ENCODE peak calls at places on chromosomes 11 and 22, in four cellular contexts. One of them, this sample, is unnamed.

GRCh38 chr22:35811670-35812069 is 94.0 kb downstream of the APOL5 start:
- DNase-seq in body of pancreas: no peak
- DNase-seq in foreskin fibroblast: no peak
- DNase-seq in kidney epithelial cell: no peak
- DNase-seq in this sample: no peak

GRCh38 chr11:106668147-106668546 is 350.1 kb downstream of the GUCY1A2 start:
- DNase-seq in kidney epithelial cell: no peak
- DNase-seq in foreskin fibroblast: peak; percentile 54
- DNase-seq in body of pancreas: no peak
- DNase-seq in this sample: peak; percentile 30

GRCh38 chr11:44399968-44400367 is 90.0 kb upstream of the ALX4 start:
- DNase-seq in kidney epithelial cell: no peak
- DNase-seq in foreskin fibroblast: no peak
- DNase-seq in body of pancreas: no peak
- DNase-seq in this sample: no peak

GRCh38 chr11:2102132-2102882 is 36.9 kb downstream of the IGF2 start:
- DNase-seq in foreskin fibroblast: no peak
- DNase-seq in body of pancreas: no peak
- DNase-seq in kidney epithelial cell: no peak
- DNase-seq in this sample: no peak

GRCh38 chr11:72227316-72228228 is 3.0 kb downstream of the INPPL1 start:
- DNase-seq in kidney epithelial cell: no peak
- DNase-seq in foreskin fibroblast: peak; percentile 57
- DNase-seq in body of pancreas: peak; percentile 27
- DNase-seq in this sample: no peak

GRCh38 chr11:130159657-130160459 is at the start of gene ST14:
- DNase-seq in body of pancreas: peak; percentile 88
- DNase-seq in kidney epithelial cell: no peak
- DNase-seq in foreskin fibroblast: peak; percentile 18
- DNase-seq in this sample: no peak

GRCh38 chr22:50293441-50294318 is 13.8 kb downstream of the PLXNB2 start:
- DNase-seq in kidney epithelial cell: no peak
- DNase-seq in body of pancreas: peak; percentile 82
- DNase-seq in foreskin fibroblast: peak; percentile 90
- DNase-seq in this sample: peak; percentile 69

GRCh38 chr11:64296236-64296635 is 3.9 kb upstream of the CATSPERZ start:
- DNase-seq in kidney epithelial cell: no peak
- DNase-seq in body of pancreas: no peak
- DNase-seq in foreskin fibroblast: peak; percentile 63
- DNase-seq in this sample: no peak

GRCh38 chr11:85752890-85753581 is 57.9 kb downstream of the SYTL2 start:
- DNase-seq in body of pancreas: peak; percentile 15
- DNase-seq in kidney epithelial cell: no peak
- DNase-seq in foreskin fibroblast: no peak
- DNase-seq in this sample: no peak

GRCh38 chr22:32917577-32918375 is 116.3 kb downstream of the TIMP3 start:
- DNase-seq in body of pancreas: no peak
- DNase-seq in foreskin fibroblast: no peak
- DNase-seq in kidney epithelial cell: no peak
- DNase-seq in this sample: peak; percentile 5

GRCh38 chr11:17988465-17988864 is 24.4 kb downstream of the SERGEF start:
- DNase-seq in body of pancreas: no peak
- DNase-seq in kidney epithelial cell: no peak
- DNase-seq in foreskin fibroblast: no peak
- DNase-seq in this sample: no peak

GRCh38 chr11:86947541-86947940 is 7.7 kb downstream of the FZD4 start:
- DNase-seq in foreskin fibroblast: peak; percentile 88
- DNase-seq in kidney epithelial cell: no peak
- DNase-seq in body of pancreas: no peak
- DNase-seq in this sample: no peak

GRCh38 chr11:110297726-110298297 is 1.4 kb upstream of the RDX start:
- DNase-seq in foreskin fibroblast: no peak
- DNase-seq in kidney epithelial cell: no peak
- DNase-seq in body of pancreas: no peak
- DNase-seq in this sample: peak; percentile 23

GRCh38 chr22:39466228-39467006 is 9.6 kb downstream of the MGAT3 start:
- DNase-seq in body of pancreas: no peak
- DNase-seq in kidney epithelial cell: no peak
- DNase-seq in foreskin fibroblast: no peak
- DNase-seq in this sample: peak; percentile 48

GRCh38 chr11:69234740-69235710 is 58.9 kb upstream of the MYEOV start:
- DNase-seq in foreskin fibroblast: no peak
- DNase-seq in body of pancreas: no peak
- DNase-seq in kidney epithelial cell: no peak
- DNase-seq in this sample: no peak

GRCh38 chr22:19085233-19086043 is 36.8 kb downstream of the DGCR2 start:
- DNase-seq in foreskin fibroblast: peak; percentile 61
- DNase-seq in kidney epithelial cell: no peak
- DNase-seq in body of pancreas: peak; percentile 41
- DNase-seq in this sample: peak; percentile 37

GRCh38 chr11:30025396-30026139 is 8.7 kb upstream of the KCNA4 start:
- DNase-seq in foreskin fibroblast: no peak
- DNase-seq in body of pancreas: no peak
- DNase-seq in kidney epithelial cell: no peak
- DNase-seq in this sample: no peak

GRCh38 chr11:22938691-22939090 is 78.4 kb upstream of the CCDC179 start:
- DNase-seq in body of pancreas: no peak
- DNase-seq in kidney epithelial cell: no peak
- DNase-seq in foreskin fibroblast: no peak
- DNase-seq in this sample: no peak

GRCh38 chr11:13463779-13464290 is 813 bp upstream of the BTBD10 start:
- DNase-seq in kidney epithelial cell: no peak
- DNase-seq in foreskin fibroblast: peak; percentile 44
- DNase-seq in body of pancreas: no peak
- DNase-seq in this sample: no peak

GRCh38 chr22:43152355-43153071 is 1.2 kb downstream of the TSPO start:
- DNase-seq in foreskin fibroblast: peak; percentile 88
- DNase-seq in kidney epithelial cell: no peak
- DNase-seq in body of pancreas: peak; percentile 88
- DNase-seq in this sample: peak; percentile 45

GRCh38 chr11:1771273-1771672 is 7.5 kb upstream of the CTSD start:
- DNase-seq in foreskin fibroblast: no peak
- DNase-seq in kidney epithelial cell: no peak
- DNase-seq in body of pancreas: no peak
- DNase-seq in this sample: no peak

GRCh38 chr11:78425436-78425835 is 7.8 kb upstream of the GAB2 start:
- DNase-seq in body of pancreas: no peak
- DNase-seq in foreskin fibroblast: no peak
- DNase-seq in kidney epithelial cell: no peak
- DNase-seq in this sample: peak; percentile 37

GRCh38 chr11:101478587-101479375 is 105.0 kb downstream of the TRPC6 start:
- DNase-seq in body of pancreas: no peak
- DNase-seq in foreskin fibroblast: peak; percentile 24
- DNase-seq in kidney epithelial cell: no peak
- DNase-seq in this sample: no peak

GRCh38 chr11:113752932-113753331 is 20.6 kb downstream of the ZW10 start:
- DNase-seq in body of pancreas: no peak
- DNase-seq in kidney epithelial cell: no peak
- DNase-seq in foreskin fibroblast: no peak
- DNase-seq in this sample: no peak

GRCh38 chr11:120343429-120343828 is 7.2 kb downstream of the ARHGEF12 start:
- DNase-seq in body of pancreas: no peak
- DNase-seq in kidney epithelial cell: no peak
- DNase-seq in foreskin fibroblast: no peak
- DNase-seq in this sample: no peak

GRCh38 chr11:45400594-45400993 is 114.5 kb upstream of the SYT13 start:
- DNase-seq in foreskin fibroblast: peak; percentile 82
- DNase-seq in body of pancreas: no peak
- DNase-seq in kidney epithelial cell: peak; percentile 9
- DNase-seq in this sample: peak; percentile 22

GRCh38 chr11:131815631-131816030 is 445.2 kb downstream of the NTM start:
- DNase-seq in foreskin fibroblast: no peak
- DNase-seq in kidney epithelial cell: no peak
- DNase-seq in body of pancreas: no peak
- DNase-seq in this sample: peak; percentile 18

GRCh38 chr11:71247551-71248250 is 4.7 kb downstream of the SHANK2 start:
- DNase-seq in kidney epithelial cell: no peak
- DNase-seq in foreskin fibroblast: peak; percentile 8
- DNase-seq in body of pancreas: peak; percentile 43
- DNase-seq in this sample: no peak

GRCh38 chr11:74933765-74934164 is 15.1 kb downstream of the XRRA1 start:
- DNase-seq in foreskin fibroblast: no peak
- DNase-seq in kidney epithelial cell: no peak
- DNase-seq in body of pancreas: no peak
- DNase-seq in this sample: no peak

GRCh38 chr11:15975742-15976141 is 380.6 kb downstream of the SOX6 start:
- DNase-seq in kidney epithelial cell: no peak
- DNase-seq in foreskin fibroblast: no peak
- DNase-seq in body of pancreas: no peak
- DNase-seq in this sample: no peak

GRCh38 chr11:32809313-32809712 is 14.9 kb upstream of the CCDC73 start:
- DNase-seq in kidney epithelial cell: no peak
- DNase-seq in foreskin fibroblast: peak; percentile 80
- DNase-seq in body of pancreas: peak; percentile 67
- DNase-seq in this sample: peak; percentile 79
- TF ChIP-seq CTCF in kidney epithelial cell: peak; percentile 93
- TF ChIP-seq CTCF in foreskin fibroblast: peak; percentile 74
- TF ChIP-seq CTCF in body of pancreas: peak; percentile 64
- TF ChIP-seq CTCF in this sample: peak; percentile 92

DNA sequence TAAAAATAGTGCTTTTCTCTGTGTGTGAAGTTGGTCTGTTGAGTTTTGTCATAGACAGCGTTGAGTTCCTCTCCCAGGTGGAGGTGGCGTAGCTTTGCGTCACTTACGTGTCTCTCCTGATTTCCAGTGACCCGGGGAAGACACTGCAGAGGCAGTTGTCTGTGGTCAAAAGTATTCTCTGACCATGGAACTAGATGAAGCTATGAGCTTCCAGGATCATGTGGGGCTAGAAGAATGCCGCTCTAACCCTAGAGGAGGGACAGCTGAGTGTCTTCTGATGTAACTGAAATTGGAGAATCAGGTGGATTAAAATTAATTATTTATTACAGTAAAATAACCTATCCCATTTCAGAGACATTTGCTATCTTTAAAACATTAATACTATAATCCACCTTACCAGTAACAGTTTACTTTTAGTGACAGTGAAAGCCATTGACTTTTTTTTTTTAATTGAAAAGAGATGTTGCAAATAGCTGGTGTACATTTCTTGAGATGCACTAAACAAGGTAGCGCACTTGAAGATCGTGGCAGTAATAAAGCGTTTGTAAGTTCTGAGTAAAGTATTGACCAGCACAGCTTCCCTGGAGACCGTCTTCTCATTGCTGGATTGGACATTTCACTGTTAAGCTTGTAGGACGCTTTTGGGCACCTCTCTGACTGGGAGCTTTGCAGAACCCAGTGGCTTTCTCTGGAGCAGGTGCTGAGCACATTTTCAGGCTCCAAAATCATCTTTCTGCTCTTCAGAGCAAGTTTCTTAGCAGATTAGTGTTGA is 9.7 kb downstream of the CAT start:
- DNase-seq in kidney epithelial cell: no peak
- DNase-seq in body of pancreas: no peak
- DNase-seq in foreskin fibroblast: no peak
- DNase-seq in this sample: no peak
- H3K4me3 ChIP-seq in kidney epithelial cell: no peak overlapping the region
- H3K4me3 ChIP-seq in body of pancreas: no peak overlapping the region
- H3K4me3 ChIP-seq in foreskin fibroblast: no peak overlapping the region
- H3K4me3 ChIP-seq in this sample: no peak overlapping the region

DNA sequence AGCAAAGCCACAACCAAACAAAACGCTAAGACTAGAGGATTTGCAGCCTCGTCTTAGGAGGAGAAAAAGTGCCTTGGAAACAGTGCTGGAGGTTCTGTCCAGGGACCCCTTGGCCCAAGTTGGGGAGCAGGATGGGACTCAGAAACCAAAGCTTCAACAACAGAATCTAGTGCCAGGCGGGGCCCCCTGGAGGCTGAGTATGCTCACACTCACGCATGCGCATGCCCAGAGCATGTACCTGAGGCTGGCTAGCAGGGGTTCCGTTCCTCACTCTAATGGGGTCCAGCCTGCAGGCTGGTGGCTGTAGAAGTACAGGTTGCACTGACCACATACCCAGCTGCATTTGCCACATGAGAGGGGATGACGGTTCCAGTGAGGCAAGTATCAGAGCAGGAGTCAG is 568.6 kb upstream of the CADM1 start:
- DNase-seq in foreskin fibroblast: no peak
- DNase-seq in kidney epithelial cell: no peak
- DNase-seq in body of pancreas: no peak
- DNase-seq in this sample: no peak
- TF ChIP-seq CTCF in foreskin fibroblast: no peak
- TF ChIP-seq CTCF in kidney epithelial cell: no peak
- TF ChIP-seq CTCF in body of pancreas: no peak
- TF ChIP-seq CTCF in this sample: no peak

GRCh38 chr11:76186776-76187279 is 19.5 kb downstream of the WNT11 start:
- DNase-seq in foreskin fibroblast: no peak
- DNase-seq in kidney epithelial cell: no peak
- DNase-seq in body of pancreas: no peak
- DNase-seq in this sample: no peak
- H3K4me3 ChIP-seq in foreskin fibroblast: no peak overlapping the region
- H3K4me3 ChIP-seq in kidney epithelial cell: no peak overlapping the region
- H3K4me3 ChIP-seq in body of pancreas: no peak overlapping the region
- H3K4me3 ChIP-seq in this sample: no peak overlapping the region

GRCh38 chr22:20111689-20112622 is 3.9 kb upstream of the RANBP1 start:
- DNase-seq in foreskin fibroblast: no peak
- DNase-seq in kidney epithelial cell: no peak
- DNase-seq in body of pancreas: peak; percentile 74
- DNase-seq in this sample: no peak

GRCh38 chr22:20110359-20110985 is 5.4 kb upstream of the RANBP1 start:
- DNase-seq in foreskin fibroblast: no peak
- DNase-seq in body of pancreas: no peak
- DNase-seq in kidney epithelial cell: no peak
- DNase-seq in this sample: no peak

GRCh38 chr22:20109411-20110358 is 6.2 kb upstream of the RANBP1 start:
- DNase-seq in body of pancreas: no peak
- DNase-seq in foreskin fibroblast: no peak
- DNase-seq in kidney epithelial cell: no peak
- DNase-seq in this sample: no peak

GRCh38 chr22:20112623-20113511 is 3.0 kb upstream of the RANBP1 start:
- DNase-seq in kidney epithelial cell: no peak
- DNase-seq in body of pancreas: no peak
- DNase-seq in foreskin fibroblast: no peak
- DNase-seq in this sample: no peak

GRCh38 chr22:20111045-20111688 is 4.7 kb upstream of the RANBP1 start:
- DNase-seq in kidney epithelial cell: no peak
- DNase-seq in foreskin fibroblast: peak; percentile 57
- DNase-seq in body of pancreas: no peak
- DNase-seq in this sample: no peak
- TF ChIP-seq CTCF in kidney epithelial cell: peak; percentile 58
- TF ChIP-seq CTCF in foreskin fibroblast: peak; percentile 37
- TF ChIP-seq CTCF in body of pancreas: peak; percentile 22
- TF ChIP-seq CTCF in this sample: peak; percentile 40

DNA sequence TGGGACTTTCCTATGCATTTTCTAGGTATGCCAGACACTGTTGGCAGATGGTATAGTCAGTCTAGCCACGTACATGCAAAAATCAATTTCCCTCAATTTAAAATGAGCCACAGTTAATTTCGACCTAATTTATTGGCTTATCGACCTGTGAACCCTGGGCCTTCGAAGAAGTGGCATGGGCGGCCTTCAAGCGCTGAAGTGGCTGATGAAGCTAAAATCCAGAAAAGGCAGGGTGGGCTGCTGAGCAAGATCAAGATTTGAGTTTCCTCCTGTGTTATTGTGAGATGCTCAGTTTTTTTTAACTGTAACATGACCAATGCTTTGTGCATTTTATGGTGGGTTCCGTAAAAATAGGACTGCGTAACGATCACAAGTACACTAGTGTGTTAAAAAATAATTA is 5.8 kb upstream of the SORL1-AS1 start:
- DNase-seq in body of pancreas: no peak
- DNase-seq in kidney epithelial cell: no peak
- DNase-seq in foreskin fibroblast: no peak
- DNase-seq in this sample: no peak
- H3K4me3 ChIP-seq in body of pancreas: no peak overlapping the region
- H3K4me3 ChIP-seq in kidney epithelial cell: no peak overlapping the region
- H3K4me3 ChIP-seq in foreskin fibroblast: no peak overlapping the region
- H3K4me3 ChIP-seq in this sample: no peak overlapping the region

GRCh38 chr11:35804446-35805040 is 139.3 kb upstream of the LDLRAD3 start:
- DNase-seq in foreskin fibroblast: no peak
- DNase-seq in kidney epithelial cell: no peak
- DNase-seq in body of pancreas: no peak
- DNase-seq in this sample: no peak
- TF ChIP-seq CTCF in foreskin fibroblast: no peak
- TF ChIP-seq CTCF in kidney epithelial cell: no peak
- TF ChIP-seq CTCF in body of pancreas: no peak
- TF ChIP-seq CTCF in this sample: no peak

This sample was measured in fibroblast of villous mesenchyme.